ENCODE peak calls at places on chromosome 18, in five cellular contexts. I is A549, D is Caki2, V is Calu3, N is GM12865. B is an unnamed sample.

GRCh38 chr18:69580107-69580506 is 179.4 kb downstream of the DOK6 start:
- DNase-seq in V (peak; percentile 12), N (peak; percentile 65), I (no peak), D (no peak), B (no peak)

GRCh38 chr18:55286257-55286825 is 301.7 kb downstream of the TCF4 start:
- DNase-seq in N (no peak), D (no peak), V (no peak), I (no peak), B (no peak)

GRCh38 chr18:6614952-6615351 is 114.6 kb upstream of the ARHGAP28 start:
- DNase-seq in D (no peak), N (no peak), V (no peak), I (no peak), B (no peak)

GRCh38 chr18:80106482-80107051 is 2.5 kb upstream of the ADNP2 start:
- DNase-seq in V (no peak), D (no peak), I (no peak), N (no peak), B (no peak)

GRCh38 chr18:34637094-34637801 is 72.8 kb upstream of the DTNA start:
- DNase-seq in N (no peak), I (no peak), D (no peak), V (no peak), B (no peak)

GRCh38 chr18:78778651-78779050 is 201.0 kb upstream of the SALL3 start:
- DNase-seq in N (no peak), D (no peak), V (no peak), I (no peak), B (no peak)

GRCh38 chr18:22542400-22542835 is 124.7 kb upstream of the CTAGE1 start:
- DNase-seq in V (no peak), I (no peak), N (no peak), D (no peak), B (no peak)

GRCh38 chr18:23732439-23732838 is 43.2 kb downstream of the LAMA3 start:
- DNase-seq in N (no peak), D (no peak), V (no peak), I (no peak), B (no peak)

GRCh38 chr18:35616664-35617423 is 35.3 kb downstream of the GALNT1 start:
- DNase-seq in I (peak; percentile 21), N (peak; percentile 92), D (peak; percentile 66), V (peak; percentile 71), B (peak; percentile 0)

GRCh38 chr18:76592981-76593381 is 97.9 kb upstream of the ZNF516 start:
- DNase-seq in V (no peak), D (no peak), I (no peak), N (no peak), B (no peak)

GRCh38 chr18:32881009-32881408 is 108.2 kb upstream of the KLHL14 start:
- DNase-seq in D (no peak), V (no peak), I (no peak), N (no peak), B (no peak)

GRCh38 chr18:11387880-11388279 is 221.5 kb upstream of the SLC35G4 start:
- DNase-seq in I (peak; percentile 35), D (peak; percentile 55), V (peak; percentile 76), N (peak; percentile 73), B (peak; percentile 61)

GRCh38 chr18:6566338-6566911 is 151.7 kb upstream of the L3MBTL4 start:
- DNase-seq in I (no peak), D (no peak), N (no peak), V (no peak), B (peak; percentile 76)

GRCh38 chr18:11366410-11366809 is 217.0 kb upstream of the PIEZO2 start:
- DNase-seq in I (no peak), N (peak; percentile 9), D (peak; percentile 79), V (no peak), B (no peak)

GRCh38 chr18:55699233-55699765 is 111.3 kb upstream of the TCF4 start:
- DNase-seq in D (no peak), I (no peak), N (no peak), V (no peak), B (no peak)